ENCODE peak calls at places on chromosomes 5 and 9, in ten cellular contexts. R is fibroblast of lung; J is epithelial cell of esophagus; P is testis; E is CD4-positive, CD25-positive, alpha-beta regulatory T cell; A is uterus; C is fibroblast of mammary gland; T is A549; U is CD8-positive, alpha-beta memory T cell; X is tibial artery. Q is an unnamed sample.

GRCh38 chr9:99057665-99058625 is 47.0 kb upstream of the TGFBR1 start:
- DNase-seq in U (peak), A (no peak), T (no peak), R (peak), X (peak), P (peak), E (peak), J (peak), C (peak), Q (peak)

GRCh38 chr5:124697912-124698690 is 48.3 kb downstream of the ZNF608 start:
- DNase-seq in C (no peak), U (no peak), E (no peak), R (peak), X (no peak), P (peak), A (no peak), J (no peak), T (no peak), Q (no peak)

GRCh38 chr9:133160742-133161541 is 2.8 kb downstream of the GBGT1 start:
- DNase-seq in U (peak), E (peak), X (peak), A (peak), R (peak), C (peak), T (peak), J (peak), P (peak), Q (no peak)

GRCh38 chr5:112109331-112109993 is 309.6 kb downstream of the EPB41L4A start:
- DNase-seq in U (no peak), X (no peak), P (no peak), T (no peak), J (peak), E (no peak), C (peak), R (peak), A (peak), Q (no peak)

GRCh38 chr5:148559461-148559860 is 94.9 kb downstream of the HTR4 start:
- DNase-seq in E (no peak), T (no peak), C (no peak), X (no peak), U (no peak), R (no peak), P (no peak), A (no peak), J (peak), Q (no peak)

GRCh38 chr9:859251-859650 is 17.8 kb downstream of the DMRT1 start:
- DNase-seq in C (no peak), E (no peak), P (no peak), J (no peak), X (no peak), A (no peak), T (no peak), U (no peak), R (no peak), Q (no peak)

GRCh38 chr5:176619203-176619568 is 9.2 kb upstream of the GPRIN1 start:
- DNase-seq in E (peak), P (peak), C (peak), A (no peak), T (peak), U (peak), R (peak), J (peak), X (no peak), Q (no peak)

GRCh38 chr5:125526940-125527339 is 780.5 kb upstream of the ZNF608 start:
- DNase-seq in X (no peak), R (peak), T (no peak), J (peak), E (no peak), C (no peak), P (no peak), A (peak), U (no peak), Q (no peak)

GRCh38 chr9:93597871-93598646 is 21.7 kb downstream of the PHF2 start:
- DNase-seq in U (no peak), P (no peak), T (no peak), A (no peak), X (no peak), C (no peak), E (no peak), J (no peak), R (no peak), Q (no peak)

GRCh38 chr5:77645995-77646639 is 7.6 kb upstream of the OTP start:
- DNase-seq in P (no peak), U (no peak), A (no peak), E (no peak), R (no peak), T (no peak), J (no peak), X (no peak), C (no peak), Q (no peak)
- H3K4me3 ChIP-seq in P (peak), U (no peak), A (no peak), E (no peak), R (no peak), T (peak), J (no peak), X (no peak), C (no peak), Q (no peak)

DNA sequence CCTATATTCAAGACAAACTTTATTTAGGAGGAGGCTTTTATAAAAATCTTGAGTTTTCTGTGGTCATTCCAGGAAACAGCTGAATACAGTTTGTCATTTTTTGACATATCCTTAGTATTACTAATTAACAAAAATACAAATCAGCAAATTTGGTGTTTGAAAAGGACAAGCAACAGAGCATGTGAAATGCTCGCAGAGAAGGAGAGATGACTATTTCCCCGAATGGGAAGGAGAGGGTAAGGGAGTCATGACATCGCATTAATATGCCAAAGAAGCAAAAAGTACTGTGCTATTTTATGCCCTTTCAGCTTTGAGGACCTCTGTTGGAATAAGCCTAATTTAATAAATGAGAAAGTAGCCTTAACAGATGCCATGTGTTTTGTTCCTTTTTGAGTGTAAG is 1.8 kb downstream of the SMIM15 start:
- DNase-seq in J (no peak), E (no peak), U (no peak), X (no peak), T (no peak), C (no peak), R (no peak), P (no peak), A (no peak), Q (no peak)
- H3K4me3 ChIP-seq in J (no peak), E (peak), U (no peak), X (no peak), T (no peak), C (no peak), R (peak), P (no peak), A (no peak), Q (no peak)

GRCh38 chr9:35727676-35728040 is 4.3 kb downstream of the TLN1 start:
- DNase-seq in C (no peak), J (no peak), T (no peak), X (no peak), E (no peak), A (no peak), U (no peak), R (no peak), P (no peak), Q (no peak)

GRCh38 chr9:35726876-35727438 is 5.0 kb downstream of the TLN1 start:
- DNase-seq in U (no peak), J (peak), C (peak), E (peak), T (no peak), X (peak), A (peak), R (peak), P (no peak), Q (peak)

GRCh38 chr9:35729101-35729500 is 2.9 kb downstream of the TLN1 start:
- DNase-seq in X (no peak), E (no peak), P (no peak), T (no peak), C (no peak), A (no peak), R (no peak), J (no peak), U (no peak), Q (no peak)

GRCh38 chr9:35729700-35730485 is 2.1 kb downstream of the TLN1 start:
- DNase-seq in E (peak), U (peak), X (peak), J (peak), P (peak), T (peak), A (peak), R (peak), C (peak), Q (peak)

DNA sequence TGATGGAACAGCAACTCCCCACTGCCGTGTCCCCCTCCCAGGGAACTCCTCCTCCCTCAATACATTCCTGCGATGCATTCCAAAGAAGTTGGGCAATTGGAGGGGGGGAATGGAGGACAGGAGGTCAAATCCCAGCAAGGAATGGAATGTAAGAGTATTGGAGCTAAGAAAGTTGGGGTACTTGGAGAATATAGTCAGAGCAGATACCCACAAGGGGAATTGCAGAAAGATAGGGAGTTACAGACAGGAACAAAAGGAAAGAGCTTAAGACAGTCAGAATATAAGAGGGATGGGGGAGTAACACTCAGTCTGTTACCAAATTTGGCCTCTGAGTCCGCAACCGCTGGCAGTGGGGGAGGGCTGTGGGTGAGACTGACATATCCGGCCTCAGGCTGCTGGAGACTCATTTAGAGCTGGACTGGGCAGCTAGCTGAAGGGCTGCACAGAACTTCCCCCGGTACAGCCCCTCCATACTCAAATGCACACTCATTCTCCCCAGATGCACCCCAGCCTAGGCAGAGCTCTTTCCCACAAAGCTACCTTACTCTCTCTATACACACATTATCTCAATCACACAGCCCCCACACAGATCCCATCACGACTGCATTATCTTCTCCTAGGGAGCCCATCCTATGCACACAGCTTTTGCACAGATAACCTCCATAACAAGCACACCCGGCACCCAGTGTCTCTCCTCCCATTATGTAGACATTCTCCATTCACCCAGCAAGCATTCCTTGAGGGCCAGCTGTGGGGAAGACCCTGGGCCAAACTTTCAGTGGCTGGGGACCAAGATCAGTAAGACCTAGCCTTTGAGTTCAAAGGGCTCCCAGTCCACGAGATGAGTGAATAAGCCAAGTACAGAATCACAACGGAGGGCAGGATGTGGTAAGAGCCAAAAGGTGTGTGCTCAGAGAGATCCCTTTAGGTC is 3.7 kb downstream of the TLN1 start:
- DNase-seq in X (peak), J (peak), U (no peak), C (peak), A (peak), R (peak), P (peak), T (no peak), E (peak), Q (peak)
- H3K4me3 ChIP-seq in X (peak), J (no peak), U (peak), C (peak), A (peak), R (peak), P (no peak), T (peak), E (peak), Q (no peak)

GRCh38 chr9:123336455-123336854 is 19.5 kb upstream of the CRB2 start:
- DNase-seq in J (peak), C (no peak), T (no peak), U (no peak), E (no peak), X (no peak), A (no peak), R (no peak), P (no peak), Q (no peak)

GRCh38 chr9:123336959-123337358 is 19.0 kb upstream of the CRB2 start:
- DNase-seq in X (no peak), E (no peak), A (no peak), C (no peak), T (no peak), J (no peak), P (no peak), R (no peak), U (no peak), Q (no peak)

GRCh38 chr9:123335227-123335985 is 20.6 kb upstream of the CRB2 start:
- DNase-seq in X (no peak), A (no peak), J (peak), T (no peak), E (no peak), R (peak), P (peak), C (peak), U (no peak), Q (no peak)

GRCh38 chr9:123334639-123335038 is 21.4 kb upstream of the CRB2 start:
- DNase-seq in C (no peak), P (no peak), R (no peak), T (no peak), A (no peak), X (no peak), U (no peak), E (no peak), J (no peak), Q (no peak)

GRCh38 chr9:123335986-123336329 is 20.0 kb upstream of the CRB2 start:
- DNase-seq in P (no peak), U (no peak), E (no peak), C (no peak), J (no peak), T (no peak), R (no peak), X (no peak), A (no peak), Q (no peak)
- H3K4me3 ChIP-seq in P (no peak), U (no peak), E (no peak), C (no peak), J (no peak), T (no peak), R (no peak), X (no peak), A (no peak), Q (no peak)